ENCODE peak calls at places on chromosomes 11 and 22, in nine cellular contexts. One of them, this sample, is unnamed.

GRCh38 chr11:34637303-34637702 is 16.4 kb downstream of the EHF start:
- DNase-seq in GM12878: no peak
- DNase-seq in endothelial cell: no peak
- DNase-seq in mucosa of descending colon: no peak
- DNase-seq in GM12864: no peak
- DNase-seq in lower lobe of right lung: no peak
- DNase-seq in foreskin fibroblast: no peak
- DNase-seq in brain microvascular endothelial cell: no peak
- DNase-seq in IMR-90: no peak
- DNase-seq in this sample: peak; percentile 60

GRCh38 chr11:86548278-86548917 is 124.0 kb downstream of the ME3 start:
- DNase-seq in GM12878: no peak
- DNase-seq in endothelial cell: no peak
- DNase-seq in mucosa of descending colon: no peak
- DNase-seq in GM12864: no peak
- DNase-seq in lower lobe of right lung: no peak
- DNase-seq in foreskin fibroblast: peak; percentile 81
- DNase-seq in brain microvascular endothelial cell: peak; percentile 63
- DNase-seq in IMR-90: peak; percentile 80
- DNase-seq in this sample: no peak

GRCh38 chr11:34624069-34624468 is 3.2 kb downstream of the EHF start:
- DNase-seq in GM12878: peak; percentile 38
- DNase-seq in endothelial cell: no peak
- DNase-seq in mucosa of descending colon: peak; percentile 82
- DNase-seq in GM12864: peak; percentile 46
- DNase-seq in lower lobe of right lung: peak; percentile 71
- DNase-seq in foreskin fibroblast: no peak
- DNase-seq in brain microvascular endothelial cell: no peak
- DNase-seq in IMR-90: no peak
- DNase-seq in this sample: peak; percentile 76

GRCh38 chr22:31100762-31101525 is 6.4 kb downstream of the SELENOM start:
- DNase-seq in GM12878: no peak
- DNase-seq in endothelial cell: no peak
- DNase-seq in mucosa of descending colon: no peak
- DNase-seq in GM12864: no peak
- DNase-seq in lower lobe of right lung: no peak
- DNase-seq in foreskin fibroblast: no peak
- DNase-seq in brain microvascular endothelial cell: no peak
- DNase-seq in IMR-90: no peak
- DNase-seq in this sample: no peak

GRCh38 chr11:67522338-67522737 is 908 bp downstream of the CABP2 start:
- DNase-seq in GM12878: no peak
- DNase-seq in endothelial cell: no peak
- DNase-seq in mucosa of descending colon: no peak
- DNase-seq in GM12864: no peak
- DNase-seq in lower lobe of right lung: no peak
- DNase-seq in foreskin fibroblast: no peak
- DNase-seq in brain microvascular endothelial cell: no peak
- DNase-seq in IMR-90: no peak
- DNase-seq in this sample: no peak

GRCh38 chr11:100682247-100682969 is 4.7 kb upstream of the ARHGAP42 start:
- DNase-seq in GM12878: no peak
- DNase-seq in endothelial cell: no peak
- DNase-seq in mucosa of descending colon: no peak
- DNase-seq in GM12864: no peak
- DNase-seq in lower lobe of right lung: no peak
- DNase-seq in foreskin fibroblast: peak; percentile 42
- DNase-seq in brain microvascular endothelial cell: no peak
- DNase-seq in IMR-90: peak; percentile 46
- DNase-seq in this sample: no peak

GRCh38 chr11:2446590-2447252 is 1.9 kb downstream of the KCNQ1 start:
- DNase-seq in GM12878: no peak
- DNase-seq in endothelial cell: no peak
- DNase-seq in mucosa of descending colon: peak; percentile 44
- DNase-seq in GM12864: no peak
- DNase-seq in lower lobe of right lung: peak; percentile 81
- DNase-seq in foreskin fibroblast: no peak
- DNase-seq in brain microvascular endothelial cell: no peak
- DNase-seq in IMR-90: no peak
- DNase-seq in this sample: no peak

GRCh38 chr11:86676533-86677154 is 4.2 kb upstream of the ME3 start:
- DNase-seq in GM12878: no peak
- DNase-seq in endothelial cell: peak; percentile 4
- DNase-seq in mucosa of descending colon: peak; percentile 38
- DNase-seq in GM12864: no peak
- DNase-seq in lower lobe of right lung: no peak
- DNase-seq in foreskin fibroblast: no peak
- DNase-seq in brain microvascular endothelial cell: no peak
- DNase-seq in IMR-90: no peak
- DNase-seq in this sample: no peak

GRCh38 chr11:79100093-79100704 is 340.6 kb downstream of the TENM4 start:
- DNase-seq in GM12878: no peak
- DNase-seq in endothelial cell: peak; percentile 56
- DNase-seq in mucosa of descending colon: peak; percentile 44
- DNase-seq in GM12864: peak; percentile 15
- DNase-seq in lower lobe of right lung: no peak
- DNase-seq in foreskin fibroblast: peak; percentile 78
- DNase-seq in brain microvascular endothelial cell: peak; percentile 33
- DNase-seq in IMR-90: peak; percentile 55
- DNase-seq in this sample: peak; percentile 32

GRCh38 chr22:20524004-20524481 is 16.6 kb downstream of the MED15 start:
- DNase-seq in GM12878: peak; percentile 68
- DNase-seq in endothelial cell: no peak
- DNase-seq in mucosa of descending colon: no peak
- DNase-seq in GM12864: no peak
- DNase-seq in lower lobe of right lung: no peak
- DNase-seq in foreskin fibroblast: peak; percentile 41
- DNase-seq in brain microvascular endothelial cell: no peak
- DNase-seq in IMR-90: peak; percentile 65
- DNase-seq in this sample: no peak

GRCh38 chr11:113705871-113706654 is at the start of gene TMPRSS5:
- DNase-seq in GM12878: no peak
- DNase-seq in endothelial cell: no peak
- DNase-seq in mucosa of descending colon: no peak
- DNase-seq in GM12864: no peak
- DNase-seq in lower lobe of right lung: no peak
- DNase-seq in foreskin fibroblast: no peak
- DNase-seq in brain microvascular endothelial cell: no peak
- DNase-seq in IMR-90: no peak
- DNase-seq in this sample: no peak

GRCh38 chr11:118928108-118928869 is 2.6 kb upstream of the BCL9L start:
- DNase-seq in GM12878: peak; percentile 67
- DNase-seq in endothelial cell: peak; percentile 93
- DNase-seq in mucosa of descending colon: peak; percentile 92
- DNase-seq in GM12864: peak; percentile 82
- DNase-seq in lower lobe of right lung: peak; percentile 91
- DNase-seq in foreskin fibroblast: peak; percentile 97
- DNase-seq in brain microvascular endothelial cell: peak; percentile 86
- DNase-seq in IMR-90: peak; percentile 92
- DNase-seq in this sample: peak; percentile 94

GRCh38 chr11:84316866-84317560 is 1030.8 kb upstream of the CCDC90B start:
- DNase-seq in GM12878: no peak
- DNase-seq in endothelial cell: no peak
- DNase-seq in mucosa of descending colon: no peak
- DNase-seq in GM12864: no peak
- DNase-seq in lower lobe of right lung: no peak
- DNase-seq in foreskin fibroblast: no peak
- DNase-seq in brain microvascular endothelial cell: peak; percentile 56
- DNase-seq in IMR-90: peak; percentile 30
- DNase-seq in this sample: no peak

GRCh38 chr22:40668611-40669390 is 10.5 kb upstream of the MCHR1 start:
- DNase-seq in GM12878: no peak
- DNase-seq in endothelial cell: peak; percentile 21
- DNase-seq in mucosa of descending colon: no peak
- DNase-seq in GM12864: no peak
- DNase-seq in lower lobe of right lung: no peak
- DNase-seq in foreskin fibroblast: peak; percentile 85
- DNase-seq in brain microvascular endothelial cell: peak; percentile 64
- DNase-seq in IMR-90: peak; percentile 89
- DNase-seq in this sample: no peak

GRCh38 chr11:109435121-109435742 is 13.2 kb downstream of the C11orf87 start:
- DNase-seq in GM12878: no peak
- DNase-seq in endothelial cell: no peak
- DNase-seq in mucosa of descending colon: no peak
- DNase-seq in GM12864: no peak
- DNase-seq in lower lobe of right lung: no peak
- DNase-seq in foreskin fibroblast: no peak
- DNase-seq in brain microvascular endothelial cell: no peak
- DNase-seq in IMR-90: peak; percentile 62
- DNase-seq in this sample: no peak

GRCh38 chr11:126186708-126187481 is 24.6 kb downstream of the RPUSD4 start:
- DNase-seq in GM12878: no peak
- DNase-seq in endothelial cell: no peak
- DNase-seq in mucosa of descending colon: no peak
- DNase-seq in GM12864: no peak
- DNase-seq in lower lobe of right lung: no peak
- DNase-seq in foreskin fibroblast: peak; percentile 18
- DNase-seq in brain microvascular endothelial cell: no peak
- DNase-seq in IMR-90: no peak
- DNase-seq in this sample: no peak
- TF ChIP-seq CTCF in GM12878: no peak
- TF ChIP-seq CTCF in endothelial cell: no peak
- TF ChIP-seq CTCF in mucosa of descending colon: no peak
- TF ChIP-seq CTCF in GM12864: no peak
- TF ChIP-seq CTCF in lower lobe of right lung: no peak
- TF ChIP-seq CTCF in foreskin fibroblast: peak; percentile 22
- TF ChIP-seq CTCF in brain microvascular endothelial cell: peak; percentile 34
- TF ChIP-seq CTCF in IMR-90: no peak
- TF ChIP-seq CTCF in this sample: no peak

DNA sequence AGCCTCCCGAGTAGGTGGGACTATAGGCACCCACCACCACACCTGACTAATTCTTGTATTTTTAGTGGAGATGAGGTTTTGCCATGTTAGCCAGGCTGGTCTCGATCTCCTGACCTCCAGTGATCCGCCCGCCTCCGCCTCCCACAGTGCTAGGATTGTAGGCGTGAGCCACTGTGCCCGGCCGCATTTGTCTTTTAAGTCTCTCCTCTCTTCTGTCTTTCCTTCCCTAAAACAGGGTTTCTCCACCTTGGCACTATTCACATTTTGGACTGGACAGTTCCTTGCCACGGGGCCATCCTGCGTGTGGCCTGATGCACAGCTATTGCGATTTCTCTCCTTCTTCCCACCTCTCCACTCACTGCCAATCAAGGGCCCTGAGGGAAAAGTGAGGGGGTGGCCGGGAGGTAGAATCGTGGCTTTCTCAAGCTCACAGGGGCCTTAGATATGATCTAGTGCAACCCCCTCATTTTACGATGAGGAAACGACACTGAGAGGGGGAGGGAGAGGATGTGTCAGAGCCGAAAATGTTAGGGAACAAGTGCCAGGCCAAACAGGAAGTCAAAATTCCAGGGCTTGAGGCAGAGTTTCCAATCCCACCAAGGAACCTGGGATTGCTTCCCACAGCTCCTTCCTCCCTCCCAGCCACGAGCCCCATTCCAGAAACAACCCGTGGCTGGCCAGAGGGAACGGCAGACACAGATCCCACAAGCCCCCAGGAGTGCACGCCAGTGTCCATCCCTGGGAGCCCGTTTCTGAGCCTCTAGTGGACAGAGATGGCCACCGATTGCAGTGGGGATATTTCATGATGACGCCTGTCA is 21.2 kb downstream of the SCGB1A1 start:
- DNase-seq in GM12878: no peak
- DNase-seq in endothelial cell: no peak
- DNase-seq in mucosa of descending colon: peak; percentile 15
- DNase-seq in GM12864: no peak
- DNase-seq in lower lobe of right lung: no peak
- DNase-seq in foreskin fibroblast: peak; percentile 74
- DNase-seq in brain microvascular endothelial cell: no peak
- DNase-seq in IMR-90: peak; percentile 77
- DNase-seq in this sample: no peak
- TF ChIP-seq CTCF in GM12878: no peak
- TF ChIP-seq CTCF in endothelial cell: no peak
- TF ChIP-seq CTCF in mucosa of descending colon: no peak
- TF ChIP-seq CTCF in GM12864: no peak
- TF ChIP-seq CTCF in lower lobe of right lung: no peak
- TF ChIP-seq CTCF in foreskin fibroblast: no peak
- TF ChIP-seq CTCF in brain microvascular endothelial cell: peak; percentile 34
- TF ChIP-seq CTCF in IMR-90: peak; percentile 13
- TF ChIP-seq CTCF in this sample: no peak

DNA sequence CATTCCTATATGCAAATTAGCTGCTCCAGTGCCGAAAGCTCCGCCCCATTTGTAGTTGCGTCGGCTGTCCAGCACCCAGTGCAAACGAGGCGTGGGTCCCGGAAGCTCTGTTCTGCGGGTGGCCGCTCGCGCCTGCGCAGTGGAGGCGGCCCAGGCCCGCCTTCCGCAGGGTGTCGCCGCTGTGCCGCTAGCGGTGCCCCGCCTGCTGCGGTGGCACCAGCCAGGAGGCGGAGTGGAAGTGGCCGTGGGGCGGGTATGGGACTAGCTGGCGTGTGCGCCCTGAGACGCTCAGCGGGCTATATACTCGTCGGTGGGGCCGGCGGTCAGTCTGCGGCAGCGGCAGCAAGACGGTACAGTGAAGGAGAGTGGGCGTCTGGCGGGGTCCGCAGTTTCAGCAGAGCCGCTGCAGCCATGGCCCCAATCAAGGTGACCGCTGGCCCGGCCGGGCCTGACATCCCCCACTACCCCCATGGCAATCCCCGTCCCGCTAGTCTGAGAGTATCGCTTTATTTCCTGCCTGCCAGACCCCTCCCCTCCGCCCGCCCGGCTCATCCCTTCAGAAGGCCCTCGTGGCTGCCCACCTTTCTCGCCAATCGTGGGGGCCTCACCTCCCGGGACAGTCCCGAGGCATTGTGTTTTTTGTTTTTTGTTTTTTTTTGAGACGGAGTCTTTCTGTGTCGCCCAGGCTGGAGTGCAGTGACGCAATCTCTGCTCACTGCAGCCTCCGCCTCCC is at the start of gene PRDX5:
- DNase-seq in GM12878: peak; percentile 92
- DNase-seq in endothelial cell: peak; percentile 90
- DNase-seq in mucosa of descending colon: peak; percentile 95
- DNase-seq in GM12864: peak; percentile 93
- DNase-seq in lower lobe of right lung: peak; percentile 98
- DNase-seq in foreskin fibroblast: peak; percentile 99
- DNase-seq in brain microvascular endothelial cell: peak; percentile 94
- DNase-seq in IMR-90: peak; percentile 94
- DNase-seq in this sample: peak; percentile 97
- TF ChIP-seq CTCF in GM12878: peak; percentile 41
- TF ChIP-seq CTCF in endothelial cell: no peak
- TF ChIP-seq CTCF in mucosa of descending colon: peak; percentile 33
- TF ChIP-seq CTCF in GM12864: peak; percentile 29
- TF ChIP-seq CTCF in lower lobe of right lung: peak; percentile 52
- TF ChIP-seq CTCF in foreskin fibroblast: peak; percentile 17
- TF ChIP-seq CTCF in brain microvascular endothelial cell: peak; percentile 32
- TF ChIP-seq CTCF in IMR-90: peak; percentile 48
- TF ChIP-seq CTCF in this sample: no peak

DNA sequence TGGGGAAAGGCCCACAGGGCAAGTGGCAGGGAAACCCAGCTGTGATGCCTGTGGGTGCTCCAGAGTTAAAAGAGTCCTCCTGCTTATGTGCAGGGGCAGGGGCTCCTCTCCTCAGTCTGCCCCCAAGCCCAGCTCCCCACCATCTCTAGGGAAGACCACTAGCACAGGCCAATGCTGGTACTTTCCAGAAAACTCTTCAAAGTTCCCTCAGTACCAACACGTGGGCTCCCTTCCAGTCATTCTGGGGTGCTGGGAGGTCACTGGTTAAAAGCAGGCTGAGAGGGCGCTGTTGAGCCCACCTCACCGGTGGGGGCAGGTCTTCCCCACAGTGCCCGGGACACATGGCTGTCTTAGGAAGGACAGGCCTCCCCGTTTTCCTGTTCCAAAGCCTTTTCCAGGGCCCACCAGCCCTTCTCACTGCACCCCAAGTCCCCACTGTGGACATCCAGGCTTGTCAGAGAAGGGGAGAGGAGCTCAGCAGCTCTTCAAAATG is 154.6 kb downstream of the TRIM29 start:
- DNase-seq in GM12878: no peak
- DNase-seq in endothelial cell: no peak
- DNase-seq in mucosa of descending colon: no peak
- DNase-seq in GM12864: no peak
- DNase-seq in lower lobe of right lung: no peak
- DNase-seq in foreskin fibroblast: no peak
- DNase-seq in brain microvascular endothelial cell: no peak
- DNase-seq in IMR-90: no peak
- DNase-seq in this sample: no peak
- TF ChIP-seq CTCF in GM12878: peak; percentile 6
- TF ChIP-seq CTCF in endothelial cell: no peak
- TF ChIP-seq CTCF in mucosa of descending colon: no peak
- TF ChIP-seq CTCF in GM12864: no peak
- TF ChIP-seq CTCF in lower lobe of right lung: no peak
- TF ChIP-seq CTCF in foreskin fibroblast: no peak
- TF ChIP-seq CTCF in brain microvascular endothelial cell: no peak
- TF ChIP-seq CTCF in IMR-90: no peak
- TF ChIP-seq CTCF in this sample: no peak